ENCODE peak calls at places on chromosomes 5 and 9, in ten cellular contexts. P is IMR-90, H is CD14-positive monocyte, F is transverse colon, O is left ventricle myocardium inferior, U is mucosa of descending colon, G is endothelial cell, B is astrocyte of the cerebellum, S is psoas muscle, Q is GM10248. E is an unnamed sample.

GRCh38 chr5:55821731-55822512 is 29.2 kb upstream of the IL31RA start:
- DNase-seq in P (no peak), H (no peak), F (no peak), O (no peak), U (no peak), G (peak), B (no peak), S (no peak), Q (peak), E (peak)

GRCh38 chr9:32161720-32162119 is 222.7 kb upstream of the ACO1 start:
- DNase-seq in P (no peak), H (no peak), F (no peak), O (no peak), U (no peak), G (no peak), B (no peak), S (no peak), Q (peak), E (peak)

GRCh38 chr5:177507165-177507564 is 2.5 kb downstream of the DOK3 start:
- DNase-seq in P (no peak), H (no peak), F (no peak), O (no peak), U (no peak), G (no peak), B (no peak), S (no peak), Q (no peak), E (no peak)

GRCh38 chr5:103207653-103208052 is 50.9 kb upstream of the MACIR start:
- DNase-seq in P (peak), H (no peak), F (no peak), O (no peak), U (no peak), G (no peak), B (no peak), S (no peak), Q (no peak), E (no peak)

GRCh38 chr9:119318371-119318770 is 50.9 kb downstream of the BRINP1 start:
- DNase-seq in P (no peak), H (no peak), F (no peak), O (no peak), U (no peak), G (no peak), B (no peak), S (no peak), Q (no peak), E (no peak)

GRCh38 chr9:124983698-124984097 is 42.8 kb upstream of the GOLGA1 start:
- DNase-seq in P (no peak), H (no peak), F (no peak), O (no peak), U (no peak), G (no peak), B (no peak), S (no peak), Q (no peak), E (no peak)

GRCh38 chr9:92295240-92295790 is 1.8 kb upstream of the IARS1 start:
- DNase-seq in P (no peak), H (no peak), F (no peak), O (no peak), U (no peak), G (no peak), B (no peak), S (no peak), Q (no peak), E (no peak)

GRCh38 chr9:126401107-126401506 is 74.5 kb downstream of the MVB12B start:
- DNase-seq in P (no peak), H (no peak), F (no peak), O (no peak), U (no peak), G (no peak), B (no peak), S (no peak), Q (no peak), E (no peak)

GRCh38 chr5:32600057-32600622 is 14.8 kb downstream of the SUB1 start:
- DNase-seq in P (peak), H (no peak), F (no peak), O (no peak), U (no peak), G (no peak), B (peak), S (no peak), Q (no peak), E (no peak)

GRCh38 chr5:152736906-152737305 is 331.8 kb upstream of the NMUR2 start:
- DNase-seq in P (no peak), H (no peak), F (no peak), O (no peak), U (no peak), G (no peak), B (no peak), S (no peak), Q (no peak), E (no peak)

GRCh38 chr5:132775439-132776076 is 1.5 kb downstream of the SEPTIN8 start:
- DNase-seq in P (no peak), H (no peak), F (no peak), O (no peak), U (no peak), G (no peak), B (no peak), S (no peak), Q (no peak), E (no peak)

GRCh38 chr5:87169300-87169991 is 98.2 kb upstream of the RASA1 start:
- DNase-seq in P (peak), H (no peak), F (no peak), O (no peak), U (no peak), G (no peak), B (no peak), S (no peak), Q (no peak), E (no peak)

GRCh38 chr5:133369161-133369783 is 243.1 kb downstream of the FSTL4 start:
- DNase-seq in P (no peak), H (no peak), F (no peak), O (no peak), U (no peak), G (no peak), B (no peak), S (no peak), Q (no peak), E (no peak)

GRCh38 chr5:96633820-96634219 is 28.4 kb upstream of the CAST start:
- DNase-seq in P (peak), H (no peak), F (no peak), O (no peak), U (no peak), G (no peak), B (no peak), S (no peak), Q (no peak), E (no peak)

GRCh38 chr9:6759114-6759977 is 1.6 kb downstream of the KDM4C start:
- DNase-seq in P (peak), H (no peak), F (peak), O (no peak), U (peak), G (no peak), B (peak), S (no peak), Q (peak), E (peak)

GRCh38 chr9:4349841-4350418 is 50.1 kb upstream of the GLIS3 start:
- DNase-seq in P (no peak), H (no peak), F (no peak), O (no peak), U (no peak), G (no peak), B (no peak), S (no peak), Q (no peak), E (no peak)

GRCh38 chr5:157463621-157464407 is 3.8 kb downstream of the NIPAL4 start:
- DNase-seq in P (peak), H (peak), F (no peak), O (no peak), U (no peak), G (no peak), B (no peak), S (no peak), Q (no peak), E (no peak)

GRCh38 chr9:123541441-123541840 is 185.4 kb downstream of the CRB2 start:
- DNase-seq in P (no peak), H (no peak), F (no peak), O (no peak), U (no peak), G (no peak), B (no peak), S (no peak), Q (no peak), E (no peak)

GRCh38 chr5:39169081-39169480 is 50.3 kb downstream of the FYB1 start:
- DNase-seq in P (peak), H (no peak), F (no peak), O (no peak), U (no peak), G (no peak), B (no peak), S (no peak), Q (no peak), E (no peak)

GRCh38 chr9:109331353-109331752 is 10.5 kb upstream of the EPB41L4B start:
- DNase-seq in P (no peak), H (no peak), F (peak), O (peak), U (peak), G (no peak), B (no peak), S (no peak), Q (no peak), E (no peak)

GRCh38 chr5:149544199-149544472 is 7.1 kb downstream of the CSNK1A1 start:
- DNase-seq in P (no peak), H (no peak), F (no peak), O (no peak), U (no peak), G (no peak), B (no peak), S (no peak), Q (no peak), E (no peak)

GRCh38 chr9:96458226-96458625 is 8.3 kb downstream of the HABP4 start:
- DNase-seq in P (no peak), H (no peak), F (no peak), O (no peak), U (no peak), G (no peak), B (no peak), S (no peak), Q (no peak), E (no peak)

GRCh38 chr5:181130832-181131496 is at the start of gene OR2V1:
- DNase-seq in P (no peak), H (no peak), F (no peak), O (no peak), U (no peak), G (no peak), B (no peak), S (no peak), Q (no peak), E (no peak)

GRCh38 chr5:177357459-177358332 is at the start of gene RGS14:
- DNase-seq in P (peak), H (peak), F (peak), O (peak), U (peak), G (peak), B (no peak), S (peak), Q (peak), E (peak)

GRCh38 chr9:91741529-91741928 is 208.5 kb downstream of the ROR2 start:
- DNase-seq in P (peak), H (no peak), F (no peak), O (no peak), U (no peak), G (no peak), B (peak), S (no peak), Q (no peak), E (no peak)

GRCh38 chr9:93343663-93344062 is 107.8 kb upstream of the FAM120A start:
- DNase-seq in P (no peak), H (no peak), F (no peak), O (no peak), U (no peak), G (no peak), B (no peak), S (no peak), Q (no peak), E (no peak)

GRCh38 chr5:69206528-69207190 is 17.3 kb downstream of the CENPH start:
- DNase-seq in P (peak), H (no peak), F (no peak), O (no peak), U (no peak), G (no peak), B (no peak), S (no peak), Q (no peak), E (no peak)

GRCh38 chr5:137091473-137091872 is 407.7 kb downstream of the SPOCK1 start:
- DNase-seq in P (no peak), H (no peak), F (no peak), O (no peak), U (no peak), G (no peak), B (no peak), S (no peak), Q (no peak), E (no peak)

GRCh38 chr5:90264930-90265857 is 144.4 kb downstream of the CETN3 start:
- DNase-seq in P (peak), H (peak), F (peak), O (peak), U (peak), G (peak), B (peak), S (peak), Q (peak), E (peak)

GRCh38 chr5:117220730-117221129 is 646.1 kb upstream of the SEMA6A start:
- DNase-seq in P (no peak), H (no peak), F (no peak), O (no peak), U (no peak), G (no peak), B (peak), S (no peak), Q (no peak), E (no peak)

GRCh38 chr5:169772688-169773087 is 135.6 kb downstream of the DOCK2 start:
- DNase-seq in P (peak), H (no peak), F (no peak), O (no peak), U (no peak), G (no peak), B (no peak), S (no peak), Q (no peak), E (no peak)

GRCh38 chr5:97854871-97855762 is 672.1 kb upstream of the RIOK2 start:
- DNase-seq in P (peak), H (no peak), F (no peak), O (no peak), U (no peak), G (no peak), B (no peak), S (no peak), Q (no peak), E (no peak)

GRCh38 chr5:84218546-84218945 is 166.1 kb downstream of the EDIL3 start:
- DNase-seq in P (peak), H (no peak), F (no peak), O (no peak), U (no peak), G (no peak), B (no peak), S (no peak), Q (no peak), E (no peak)

GRCh38 chr9:9921771-9922170 is 691.0 kb downstream of the PTPRD start:
- DNase-seq in P (no peak), H (no peak), F (no peak), O (no peak), U (no peak), G (no peak), B (no peak), S (no peak), Q (no peak), E (no peak)

GRCh38 chr5:171323007-171323406 is 14.0 kb downstream of the TLX3 start:
- DNase-seq in P (no peak), H (no peak), F (no peak), O (no peak), U (no peak), G (no peak), B (no peak), S (no peak), Q (no peak), E (no peak)

GRCh38 chr5:171330011-171330410 is 21.0 kb downstream of the TLX3 start:
- DNase-seq in P (no peak), H (no peak), F (no peak), O (no peak), U (no peak), G (no peak), B (no peak), S (no peak), Q (no peak), E (no peak)

GRCh38 chr5:171322527-171322926 is 13.5 kb downstream of the TLX3 start:
- DNase-seq in P (no peak), H (no peak), F (no peak), O (no peak), U (no peak), G (no peak), B (no peak), S (no peak), Q (no peak), E (no peak)

GRCh38 chr5:171321447-171321846 is 12.4 kb downstream of the TLX3 start:
- DNase-seq in P (no peak), H (no peak), F (no peak), O (no peak), U (no peak), G (no peak), B (no peak), S (no peak), Q (no peak), E (no peak)

DNA sequence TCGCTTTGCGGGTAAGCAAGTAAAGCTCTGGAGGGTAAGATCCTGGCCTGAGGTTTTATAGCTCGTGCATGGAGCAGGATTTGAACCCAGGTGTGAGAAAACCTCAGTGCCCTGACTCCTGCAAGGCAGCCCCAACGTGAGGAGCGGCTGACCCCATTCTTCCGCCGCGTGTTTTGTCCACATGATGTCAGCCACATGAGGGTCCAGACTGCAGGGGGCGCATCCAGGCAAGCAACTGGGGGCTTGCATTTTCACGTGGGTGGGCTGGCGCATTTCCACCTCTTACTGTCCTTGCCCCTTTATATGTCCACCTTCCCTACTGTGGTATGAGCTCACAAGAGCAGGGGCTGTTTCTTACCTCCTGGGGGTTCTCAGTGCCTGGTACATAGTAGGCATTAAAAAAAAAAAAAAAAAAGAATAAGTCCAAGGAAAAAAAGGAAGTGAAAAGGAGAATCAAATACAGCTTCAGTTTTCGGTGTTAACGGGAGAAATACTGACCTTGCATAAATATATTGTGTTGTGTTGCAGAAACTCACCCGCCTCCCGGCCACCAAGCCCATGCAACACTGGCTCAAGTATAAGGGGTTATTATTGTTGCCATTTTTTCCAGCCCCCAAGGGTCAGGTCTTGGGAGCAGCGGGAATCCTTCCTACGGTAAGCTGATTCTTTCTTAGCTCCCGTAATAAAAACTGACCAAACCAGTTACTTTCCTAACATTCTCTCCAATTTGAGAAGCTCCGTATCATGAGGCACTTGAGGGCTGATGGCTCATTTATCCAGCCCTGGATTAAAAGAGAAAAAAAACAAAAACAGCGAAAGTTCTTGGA is 15.0 kb downstream of the TLX3 start:
- DNase-seq in P (no peak), H (no peak), F (no peak), O (no peak), U (no peak), G (no peak), B (no peak), S (no peak), Q (no peak), E (no peak)
- TF ChIP-seq CTCF in P (no peak), H (no peak), F (no peak), O (no peak), U (no peak), G (no peak), B (no peak), S (no peak), Q (no peak), E (no peak)

DNA sequence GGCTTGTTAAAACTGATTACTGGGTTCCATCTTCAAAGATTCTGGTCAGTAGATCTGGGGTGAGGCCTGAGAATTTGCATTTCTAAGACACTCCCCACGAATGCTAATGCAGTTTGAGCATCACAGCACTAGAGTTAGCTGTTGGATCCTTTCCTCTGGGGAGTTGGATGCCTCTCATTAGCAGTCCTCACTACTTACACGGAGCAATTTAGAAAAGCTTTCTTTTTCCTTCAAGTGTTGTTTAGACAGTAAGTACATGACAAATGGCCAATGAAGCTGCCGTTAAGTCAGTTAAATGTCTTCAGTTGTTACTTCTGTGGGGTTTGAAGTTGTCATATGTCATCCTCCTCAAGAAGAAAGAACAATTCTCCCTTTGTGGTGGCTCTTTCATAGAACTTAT is 74.9 kb upstream of the HMHB1 start:
- DNase-seq in P (no peak), H (no peak), F (no peak), O (no peak), U (no peak), G (no peak), B (no peak), S (no peak), Q (no peak), E (no peak)
- TF ChIP-seq CTCF in P (no peak), H (no peak), F (no peak), O (no peak), U (no peak), G (no peak), B (no peak), S (no peak), Q (no peak), E (no peak)

GRCh38 chr9:1871486-1872181 is 143.5 kb upstream of the SMARCA2 start:
- DNase-seq in P (no peak), H (no peak), F (no peak), O (no peak), U (no peak), G (no peak), B (no peak), S (no peak), Q (no peak), E (no peak)
- TF ChIP-seq CTCF in P (no peak), H (no peak), F (no peak), O (no peak), U (no peak), G (no peak), B (no peak), S (no peak), Q (no peak), E (no peak)

GRCh38 chr5:162638849-162639248 is 571.3 kb downstream of the GABRG2 start:
- DNase-seq in P (no peak), H (no peak), F (no peak), O (no peak), U (no peak), G (no peak), B (no peak), S (no peak), Q (no peak), E (no peak)
- TF ChIP-seq CTCF in P (no peak), H (no peak), F (no peak), O (no peak), U (no peak), G (no peak), B (no peak), S (no peak), Q (no peak), E (no peak)

GRCh38 chr5:51468196-51468595 is 84.9 kb downstream of the ISL1 start:
- DNase-seq in P (no peak), H (no peak), F (no peak), O (no peak), U (no peak), G (no peak), B (no peak), S (no peak), Q (no peak), E (no peak)
- TF ChIP-seq CTCF in P (no peak), H (no peak), F (no peak), O (no peak), U (no peak), G (no peak), B (no peak), S (no peak), Q (no peak), E (no peak)

GRCh38 chr5:60843693-60844428 is at the start of gene ELOVL7:
- DNase-seq in P (peak), H (no peak), F (peak), O (no peak), U (peak), G (peak), B (no peak), S (peak), Q (peak), E (peak)
- TF ChIP-seq CTCF in P (peak), H (no peak), F (no peak), O (no peak), U (no peak), G (no peak), B (peak), S (no peak), Q (peak), E (peak)

E was measured in GM13976.